ENCODE peak calls at places on chromosome 20, in four cellular contexts. E is HepG2, Z is K562, Y is HCT116. C is an unnamed sample.

GRCh38 chr20:19583532-19584175 is 174.4 kb upstream of the RIN2 start:
- DNase-seq in E (peak), Z (peak), Y (peak), C (peak)

GRCh38 chr20:54173653-54174451 is at the start of gene CYP24A1:
- DNase-seq in E (peak), Z (no peak), Y (no peak), C (no peak)

GRCh38 chr20:8291873-8292272 is 159.8 kb downstream of the PLCB1 start:
- DNase-seq in E (no peak), Z (no peak), Y (no peak), C (no peak)

GRCh38 chr20:50050660-50051308 is 62.2 kb downstream of the UBE2V1 start:
- DNase-seq in E (no peak), Z (no peak), Y (no peak), C (no peak)

GRCh38 chr20:44079968-44080560 is 106.9 kb downstream of the JPH2 start:
- DNase-seq in E (no peak), Z (no peak), Y (no peak), C (no peak)

GRCh38 chr20:6623989-6624388 is 143.5 kb upstream of the BMP2 start:
- DNase-seq in E (peak), Z (no peak), Y (no peak), C (no peak)

GRCh38 chr20:44302026-44302669 is 8.9 kb downstream of the FITM2 start:
- DNase-seq in E (peak), Z (no peak), Y (no peak), C (no peak)

GRCh38 chr20:63891061-63892002 is 3.6 kb upstream of the DNAJC5 start:
- DNase-seq in E (no peak), Z (no peak), Y (no peak), C (no peak)

GRCh38 chr20:21713470-21713869 is 8.0 kb downstream of the PAX1 start:
- DNase-seq in E (no peak), Z (no peak), Y (no peak), C (no peak)

DNA sequence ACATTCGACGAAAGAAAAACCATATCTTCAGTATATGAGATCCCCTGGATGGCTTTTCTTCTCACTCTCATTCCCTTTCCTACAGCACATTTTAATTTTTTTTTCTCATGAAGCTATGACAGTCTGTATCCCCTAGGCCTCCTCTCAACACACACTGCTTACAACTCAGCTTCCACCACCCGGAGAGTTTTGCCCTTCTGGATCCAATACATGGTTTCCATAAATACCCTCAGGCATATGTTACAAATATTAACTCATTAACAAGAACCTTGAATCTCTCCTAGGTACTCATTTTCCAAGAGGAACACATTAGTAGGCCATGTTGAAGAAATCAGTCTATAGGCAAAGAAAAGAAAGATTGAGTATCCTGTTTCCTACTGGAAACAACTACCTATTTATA is 44.0 kb downstream of the PAK5 start:
- DNase-seq in E (no peak), Z (no peak), Y (no peak), C (no peak)
- TF ChIP-seq TCF7L2 in E (no peak), Z (no peak), Y (no peak), C (no peak)

GRCh38 chr20:46638367-46639274 is 12.6 kb downstream of the SLC13A3 start:
- DNase-seq in E (peak), Z (no peak), Y (no peak), C (no peak)
- TF ChIP-seq TCF7L2 in E (no peak), Z (no peak), Y (no peak), C (no peak)

GRCh38 chr20:48831702-48832422 is 4.1 kb upstream of the PREX1 start:
- DNase-seq in E (no peak), Z (peak), Y (no peak), C (no peak)
- TF ChIP-seq TCF7L2 in E (no peak), Z (no peak), Y (no peak), C (no peak)

DNA sequence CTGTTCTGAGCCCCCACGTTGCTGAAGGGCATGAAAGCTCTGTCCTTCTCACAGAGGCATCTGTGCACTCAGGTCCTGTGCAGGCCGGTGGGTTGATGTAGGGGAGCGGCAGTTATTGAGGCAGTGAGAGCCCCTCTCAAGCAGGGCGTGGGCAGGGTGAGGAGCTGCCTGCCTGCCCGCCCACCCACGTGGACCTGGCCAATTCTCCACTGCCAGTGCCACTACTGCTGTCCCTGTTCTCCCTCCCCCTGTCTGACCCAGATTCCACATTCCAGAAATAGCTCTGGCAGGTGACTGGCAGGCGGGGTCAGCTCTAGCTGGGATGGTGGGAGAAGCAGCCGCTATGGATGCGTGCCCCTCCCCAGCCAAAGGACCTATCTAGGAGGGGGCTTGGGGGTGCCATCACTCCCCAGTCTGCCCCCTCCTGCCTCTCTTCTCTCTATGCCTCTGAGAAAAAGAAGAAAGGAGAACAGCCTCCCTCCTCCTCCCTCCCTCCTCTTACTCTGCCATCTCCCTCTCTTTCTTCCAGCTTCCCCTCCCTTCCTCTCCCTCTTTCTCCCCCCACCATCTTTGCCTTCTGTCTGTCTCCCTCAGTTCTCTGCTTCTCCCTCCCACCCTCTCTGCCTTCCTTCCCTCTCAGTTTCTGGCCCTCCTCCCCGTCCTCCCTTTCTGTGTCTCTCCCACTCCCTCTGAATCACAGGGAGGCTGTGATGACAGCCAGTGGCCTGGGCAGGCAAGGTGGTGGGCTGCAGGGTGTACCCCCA is 86.5 kb upstream of the MYL9 start:
- DNase-seq in E (peak), Z (no peak), Y (no peak), C (no peak)
- TF ChIP-seq TCF7L2 in E (no peak), Z (no peak), Y (no peak), C (no peak)

C was measured in Panc1.